ENCODE peak calls at places on chromosomes 1 and 21, in nine cellular contexts. One of them, this sample, is unnamed.

GRCh38 chr1:9849691-9850441 is 26.1 kb upstream of the CLSTN1 start:
- DNase-seq in tibial artery: no peak
- DNase-seq in HS-5: no peak
- DNase-seq in lower lobe of right lung: no peak
- DNase-seq in dorsolateral prefrontal cortex: no peak
- DNase-seq in effector memory CD4-positive, alpha-beta T cell: no peak
- DNase-seq in A549: no peak
- DNase-seq in epithelial cell of esophagus: no peak
- DNase-seq in testis: no peak
- DNase-seq in this sample: no peak

GRCh38 chr1:20470174-20470573 is 15.8 kb downstream of the CAMK2N1 start:
- DNase-seq in tibial artery: no peak
- DNase-seq in HS-5: no peak
- DNase-seq in lower lobe of right lung: no peak
- DNase-seq in dorsolateral prefrontal cortex: no peak
- DNase-seq in effector memory CD4-positive, alpha-beta T cell: no peak
- DNase-seq in A549: no peak
- DNase-seq in epithelial cell of esophagus: no peak
- DNase-seq in testis: peak
- DNase-seq in this sample: no peak

GRCh38 chr1:58999676-59000075 is 215.8 kb upstream of the JUN start:
- DNase-seq in tibial artery: no peak
- DNase-seq in HS-5: no peak
- DNase-seq in lower lobe of right lung: no peak
- DNase-seq in dorsolateral prefrontal cortex: no peak
- DNase-seq in effector memory CD4-positive, alpha-beta T cell: no peak
- DNase-seq in A549: no peak
- DNase-seq in epithelial cell of esophagus: no peak
- DNase-seq in testis: no peak
- DNase-seq in this sample: no peak

GRCh38 chr1:196933531-196934189 is 9.9 kb upstream of the CFHR2 start:
- DNase-seq in tibial artery: no peak
- DNase-seq in HS-5: no peak
- DNase-seq in lower lobe of right lung: no peak
- DNase-seq in dorsolateral prefrontal cortex: peak
- DNase-seq in effector memory CD4-positive, alpha-beta T cell: no peak
- DNase-seq in A549: no peak
- DNase-seq in epithelial cell of esophagus: no peak
- DNase-seq in testis: peak
- DNase-seq in this sample: no peak

GRCh38 chr1:235739124-235739523 is 89.5 kb upstream of the GNG4 start:
- DNase-seq in tibial artery: no peak
- DNase-seq in HS-5: peak
- DNase-seq in lower lobe of right lung: no peak
- DNase-seq in dorsolateral prefrontal cortex: no peak
- DNase-seq in effector memory CD4-positive, alpha-beta T cell: no peak
- DNase-seq in A549: no peak
- DNase-seq in epithelial cell of esophagus: peak
- DNase-seq in testis: no peak
- DNase-seq in this sample: peak

GRCh38 chr1:165842363-165843129 is 15.1 kb downstream of the UCK2 start:
- DNase-seq in tibial artery: no peak
- DNase-seq in HS-5: no peak
- DNase-seq in lower lobe of right lung: no peak
- DNase-seq in dorsolateral prefrontal cortex: no peak
- DNase-seq in effector memory CD4-positive, alpha-beta T cell: no peak
- DNase-seq in A549: no peak
- DNase-seq in epithelial cell of esophagus: peak
- DNase-seq in testis: no peak
- DNase-seq in this sample: peak

GRCh38 chr1:91523462-91523861 is 22.8 kb downstream of the CDC7 start:
- DNase-seq in tibial artery: no peak
- DNase-seq in HS-5: no peak
- DNase-seq in lower lobe of right lung: no peak
- DNase-seq in dorsolateral prefrontal cortex: no peak
- DNase-seq in effector memory CD4-positive, alpha-beta T cell: no peak
- DNase-seq in A549: no peak
- DNase-seq in epithelial cell of esophagus: no peak
- DNase-seq in testis: no peak
- DNase-seq in this sample: no peak

GRCh38 chr1:42947965-42948732 is 10.5 kb downstream of the SLC2A1 start:
- DNase-seq in tibial artery: no peak
- DNase-seq in HS-5: no peak
- DNase-seq in lower lobe of right lung: no peak
- DNase-seq in dorsolateral prefrontal cortex: no peak
- DNase-seq in effector memory CD4-positive, alpha-beta T cell: no peak
- DNase-seq in A549: no peak
- DNase-seq in epithelial cell of esophagus: no peak
- DNase-seq in testis: no peak
- DNase-seq in this sample: no peak

GRCh38 chr1:221097479-221098281 is 218.4 kb downstream of the HLX start:
- DNase-seq in tibial artery: no peak
- DNase-seq in HS-5: peak
- DNase-seq in lower lobe of right lung: no peak
- DNase-seq in dorsolateral prefrontal cortex: no peak
- DNase-seq in effector memory CD4-positive, alpha-beta T cell: no peak
- DNase-seq in A549: no peak
- DNase-seq in epithelial cell of esophagus: peak
- DNase-seq in testis: no peak
- DNase-seq in this sample: no peak

GRCh38 chr1:200168926-200169325 is 141.4 kb downstream of the NR5A2 start:
- DNase-seq in tibial artery: no peak
- DNase-seq in HS-5: no peak
- DNase-seq in lower lobe of right lung: no peak
- DNase-seq in dorsolateral prefrontal cortex: no peak
- DNase-seq in effector memory CD4-positive, alpha-beta T cell: no peak
- DNase-seq in A549: no peak
- DNase-seq in epithelial cell of esophagus: no peak
- DNase-seq in testis: no peak
- DNase-seq in this sample: no peak

GRCh38 chr1:204931768-204932572 is 61.3 kb downstream of the NFASC start:
- DNase-seq in tibial artery: no peak
- DNase-seq in HS-5: no peak
- DNase-seq in lower lobe of right lung: no peak
- DNase-seq in dorsolateral prefrontal cortex: no peak
- DNase-seq in effector memory CD4-positive, alpha-beta T cell: no peak
- DNase-seq in A549: no peak
- DNase-seq in epithelial cell of esophagus: no peak
- DNase-seq in testis: no peak
- DNase-seq in this sample: no peak

GRCh38 chr21:45698493-45698947 is 55.0 kb downstream of the PCBP3 start:
- DNase-seq in tibial artery: no peak
- DNase-seq in HS-5: peak
- DNase-seq in lower lobe of right lung: no peak
- DNase-seq in dorsolateral prefrontal cortex: no peak
- DNase-seq in effector memory CD4-positive, alpha-beta T cell: no peak
- DNase-seq in A549: no peak
- DNase-seq in epithelial cell of esophagus: peak
- DNase-seq in testis: peak
- DNase-seq in this sample: peak

GRCh38 chr1:109664671-109665070 is 3.2 kb upstream of the GSTM2 start:
- DNase-seq in tibial artery: no peak
- DNase-seq in HS-5: no peak
- DNase-seq in lower lobe of right lung: no peak
- DNase-seq in dorsolateral prefrontal cortex: no peak
- DNase-seq in effector memory CD4-positive, alpha-beta T cell: no peak
- DNase-seq in A549: no peak
- DNase-seq in epithelial cell of esophagus: peak
- DNase-seq in testis: no peak
- DNase-seq in this sample: peak

GRCh38 chr21:28742527-28742926 is 250.2 kb downstream of the LTN1 start:
- DNase-seq in tibial artery: no peak
- DNase-seq in HS-5: peak
- DNase-seq in lower lobe of right lung: no peak
- DNase-seq in dorsolateral prefrontal cortex: no peak
- DNase-seq in effector memory CD4-positive, alpha-beta T cell: no peak
- DNase-seq in A549: no peak
- DNase-seq in epithelial cell of esophagus: peak
- DNase-seq in testis: no peak
- DNase-seq in this sample: peak

GRCh38 chr1:240956020-240956419 is 344.1 kb upstream of the GREM2 start:
- DNase-seq in tibial artery: no peak
- DNase-seq in HS-5: no peak
- DNase-seq in lower lobe of right lung: no peak
- DNase-seq in dorsolateral prefrontal cortex: no peak
- DNase-seq in effector memory CD4-positive, alpha-beta T cell: no peak
- DNase-seq in A549: no peak
- DNase-seq in epithelial cell of esophagus: no peak
- DNase-seq in testis: no peak
- DNase-seq in this sample: no peak

GRCh38 chr1:232009741-232010140 is 383.2 kb downstream of the DISC1 start:
- DNase-seq in tibial artery: no peak
- DNase-seq in HS-5: no peak
- DNase-seq in lower lobe of right lung: no peak
- DNase-seq in dorsolateral prefrontal cortex: no peak
- DNase-seq in effector memory CD4-positive, alpha-beta T cell: no peak
- DNase-seq in A549: no peak
- DNase-seq in epithelial cell of esophagus: no peak
- DNase-seq in testis: no peak
- DNase-seq in this sample: no peak

GRCh38 chr1:221335161-221336101 is 406.5 kb downstream of the DUSP10 start:
- DNase-seq in tibial artery: peak
- DNase-seq in HS-5: peak
- DNase-seq in lower lobe of right lung: no peak
- DNase-seq in dorsolateral prefrontal cortex: peak
- DNase-seq in effector memory CD4-positive, alpha-beta T cell: no peak
- DNase-seq in A549: no peak
- DNase-seq in epithelial cell of esophagus: peak
- DNase-seq in testis: peak
- DNase-seq in this sample: peak

GRCh38 chr1:51170342-51170741 is 65.7 kb upstream of the RNF11 start:
- DNase-seq in tibial artery: no peak
- DNase-seq in HS-5: peak
- DNase-seq in lower lobe of right lung: no peak
- DNase-seq in dorsolateral prefrontal cortex: no peak
- DNase-seq in effector memory CD4-positive, alpha-beta T cell: no peak
- DNase-seq in A549: no peak
- DNase-seq in epithelial cell of esophagus: peak
- DNase-seq in testis: no peak
- DNase-seq in this sample: peak

GRCh38 chr1:109891930-109892329 is 18.7 kb upstream of the CSF1 start:
- DNase-seq in tibial artery: no peak
- DNase-seq in HS-5: no peak
- DNase-seq in lower lobe of right lung: no peak
- DNase-seq in dorsolateral prefrontal cortex: no peak
- DNase-seq in effector memory CD4-positive, alpha-beta T cell: no peak
- DNase-seq in A549: no peak
- DNase-seq in epithelial cell of esophagus: no peak
- DNase-seq in testis: no peak
- DNase-seq in this sample: no peak

GRCh38 chr1:183609313-183609712 is 19.1 kb upstream of the NCF2 start:
- DNase-seq in tibial artery: peak
- DNase-seq in HS-5: no peak
- DNase-seq in lower lobe of right lung: peak
- DNase-seq in dorsolateral prefrontal cortex: peak
- DNase-seq in effector memory CD4-positive, alpha-beta T cell: no peak
- DNase-seq in A549: peak
- DNase-seq in epithelial cell of esophagus: peak
- DNase-seq in testis: peak
- DNase-seq in this sample: peak

GRCh38 chr1:33680281-33680840 is 183.5 kb upstream of the HMGB4 start:
- DNase-seq in tibial artery: no peak
- DNase-seq in HS-5: no peak
- DNase-seq in lower lobe of right lung: no peak
- DNase-seq in dorsolateral prefrontal cortex: no peak
- DNase-seq in effector memory CD4-positive, alpha-beta T cell: no peak
- DNase-seq in A549: no peak
- DNase-seq in epithelial cell of esophagus: no peak
- DNase-seq in testis: no peak
- DNase-seq in this sample: no peak

GRCh38 chr1:5982868-5983267 is 9.4 kb downstream of the NPHP4 start:
- DNase-seq in tibial artery: no peak
- DNase-seq in HS-5: no peak
- DNase-seq in lower lobe of right lung: no peak
- DNase-seq in dorsolateral prefrontal cortex: no peak
- DNase-seq in effector memory CD4-positive, alpha-beta T cell: no peak
- DNase-seq in A549: no peak
- DNase-seq in epithelial cell of esophagus: peak
- DNase-seq in testis: no peak
- DNase-seq in this sample: no peak

GRCh38 chr1:235327559-235328270 is at the start of gene ARID4B:
- DNase-seq in tibial artery: no peak
- DNase-seq in HS-5: no peak
- DNase-seq in lower lobe of right lung: peak
- DNase-seq in dorsolateral prefrontal cortex: peak
- DNase-seq in effector memory CD4-positive, alpha-beta T cell: no peak
- DNase-seq in A549: peak
- DNase-seq in epithelial cell of esophagus: no peak
- DNase-seq in testis: no peak
- DNase-seq in this sample: no peak

GRCh38 chr21:15730484-15731242 is 881 bp downstream of the USP25 start:
- DNase-seq in tibial artery: no peak
- DNase-seq in HS-5: no peak
- DNase-seq in lower lobe of right lung: no peak
- DNase-seq in dorsolateral prefrontal cortex: no peak
- DNase-seq in effector memory CD4-positive, alpha-beta T cell: no peak
- DNase-seq in A549: no peak
- DNase-seq in epithelial cell of esophagus: peak
- DNase-seq in testis: no peak
- DNase-seq in this sample: no peak

GRCh38 chr1:202049129-202049528 is 38.7 kb downstream of the ELF3 start:
- DNase-seq in tibial artery: no peak
- DNase-seq in HS-5: no peak
- DNase-seq in lower lobe of right lung: peak
- DNase-seq in dorsolateral prefrontal cortex: no peak
- DNase-seq in effector memory CD4-positive, alpha-beta T cell: no peak
- DNase-seq in A549: no peak
- DNase-seq in epithelial cell of esophagus: peak
- DNase-seq in testis: no peak
- DNase-seq in this sample: peak

GRCh38 chr1:216119600-216119999 is 303.6 kb downstream of the USH2A start:
- DNase-seq in tibial artery: no peak
- DNase-seq in HS-5: no peak
- DNase-seq in lower lobe of right lung: no peak
- DNase-seq in dorsolateral prefrontal cortex: no peak
- DNase-seq in effector memory CD4-positive, alpha-beta T cell: no peak
- DNase-seq in A549: peak
- DNase-seq in epithelial cell of esophagus: peak
- DNase-seq in testis: no peak
- DNase-seq in this sample: peak

GRCh38 chr1:5238351-5239123 is 584.1 kb downstream of the AJAP1 start:
- DNase-seq in tibial artery: no peak
- DNase-seq in HS-5: no peak
- DNase-seq in lower lobe of right lung: no peak
- DNase-seq in dorsolateral prefrontal cortex: no peak
- DNase-seq in effector memory CD4-positive, alpha-beta T cell: no peak
- DNase-seq in A549: no peak
- DNase-seq in epithelial cell of esophagus: no peak
- DNase-seq in testis: peak
- DNase-seq in this sample: no peak

GRCh38 chr1:118184737-118185082 is 318 bp downstream of the SPAG17 start:
- DNase-seq in tibial artery: no peak
- DNase-seq in HS-5: no peak
- DNase-seq in lower lobe of right lung: no peak
- DNase-seq in dorsolateral prefrontal cortex: no peak
- DNase-seq in effector memory CD4-positive, alpha-beta T cell: no peak
- DNase-seq in A549: no peak
- DNase-seq in epithelial cell of esophagus: peak
- DNase-seq in testis: peak
- DNase-seq in this sample: peak

GRCh38 chr1:223503348-223503747 is 110.1 kb downstream of the CCDC185 start:
- DNase-seq in tibial artery: no peak
- DNase-seq in HS-5: no peak
- DNase-seq in lower lobe of right lung: no peak
- DNase-seq in dorsolateral prefrontal cortex: no peak
- DNase-seq in effector memory CD4-positive, alpha-beta T cell: no peak
- DNase-seq in A549: no peak
- DNase-seq in epithelial cell of esophagus: peak
- DNase-seq in testis: no peak
- DNase-seq in this sample: no peak

GRCh38 chr1:2314297-2314802 is 77.0 kb downstream of the MORN1 start:
- DNase-seq in tibial artery: peak
- DNase-seq in HS-5: no peak
- DNase-seq in lower lobe of right lung: peak
- DNase-seq in dorsolateral prefrontal cortex: no peak
- DNase-seq in effector memory CD4-positive, alpha-beta T cell: no peak
- DNase-seq in A549: peak
- DNase-seq in epithelial cell of esophagus: peak
- DNase-seq in testis: peak
- DNase-seq in this sample: no peak

GRCh38 chr1:74964508-74964907 is 169.7 kb upstream of the LHX8 start:
- DNase-seq in tibial artery: no peak
- DNase-seq in HS-5: no peak
- DNase-seq in lower lobe of right lung: no peak
- DNase-seq in dorsolateral prefrontal cortex: no peak
- DNase-seq in effector memory CD4-positive, alpha-beta T cell: no peak
- DNase-seq in A549: no peak
- DNase-seq in epithelial cell of esophagus: peak
- DNase-seq in testis: peak
- DNase-seq in this sample: peak

This sample was measured in bronchial epithelial cell.